ENCODE peak calls at places on chromosomes 12 and 14, in eight cellular contexts. B is activated CD4-positive, alpha-beta T cell treated with anti-CD3 and anti-CD28 coated beads, Interleukin-2, amount 50 U/mL, for 1 hour; U is NCI-H774; Q is IMR-90; V is activated T-cell treated with anti-CD3 and anti-CD28 coated beads, Interleukin-2, amount 50 U/mL, for 72 hours; Z is mesenchymal stem cell; I is AG08396; R is fibroblast of lung. H is an unnamed sample.

GRCh38 chr12:101715045-101715444 is 17.6 kb downstream of the CHPT1 start:
- DNase-seq in B (no peak), U (no peak), Q (no peak), V (no peak), Z (no peak), I (no peak), R (no peak), H (no peak)

GRCh38 chr12:52061470-52062166 is 8.2 kb upstream of the ATG101 start:
- DNase-seq in B (no peak), U (no peak), Q (no peak), V (no peak), Z (peak; percentile 54), I (no peak), R (no peak), H (no peak)

GRCh38 chr12:55733021-55733555 is 4.3 kb upstream of the CD63 start:
- DNase-seq in B (no peak), U (no peak), Q (no peak), V (no peak), Z (no peak), I (no peak), R (no peak), H (no peak)

GRCh38 chr12:78146365-78146772 is 315.7 kb downstream of the NAV3 start:
- DNase-seq in B (no peak), U (peak; percentile 65), Q (peak; percentile 62), V (no peak), Z (peak; percentile 50), I (peak; percentile 6), R (peak; percentile 47), H (peak; percentile 42)

GRCh38 chr14:45610303-45610702 is 357.3 kb upstream of the MIS18BP1 start:
- DNase-seq in B (no peak), U (peak; percentile 2), Q (no peak), V (no peak), Z (peak; percentile 52), I (no peak), R (peak; percentile 1), H (peak; percentile 3)

GRCh38 chr14:47917344-47917954 is 242.0 kb upstream of the MDGA2 start:
- DNase-seq in B (no peak), U (no peak), Q (peak; percentile 13), V (no peak), Z (peak; percentile 61), I (no peak), R (peak; percentile 25), H (peak; percentile 29)

GRCh38 chr14:77039285-77040058 is 11.0 kb upstream of the IRF2BPL start:
- DNase-seq in B (no peak), U (no peak), Q (peak; percentile 69), V (no peak), Z (peak; percentile 90), I (no peak), R (peak; percentile 68), H (no peak)

GRCh38 chr14:71231521-71232393 is 324.5 kb downstream of the PCNX1 start:
- DNase-seq in B (no peak), U (no peak), Q (no peak), V (no peak), Z (no peak), I (no peak), R (no peak), H (no peak)

GRCh38 chr14:69501362-69501964 is 16.9 kb downstream of the PLEKHD1 start:
- DNase-seq in B (no peak), U (no peak), Q (peak; percentile 15), V (no peak), Z (no peak), I (no peak), R (peak; percentile 11), H (no peak)

GRCh38 chr12:53999596-54000104 is 311 bp upstream of the HOXC9 start:
- DNase-seq in B (no peak), U (no peak), Q (peak; percentile 31), V (peak; percentile 36), Z (peak; percentile 88), I (peak; percentile 86), R (no peak), H (peak; percentile 77)

GRCh38 chr14:28612414-28612813 is 154.2 kb upstream of the FOXG1 start:
- DNase-seq in B (no peak), U (no peak), Q (no peak), V (no peak), Z (no peak), I (no peak), R (no peak), H (no peak)

GRCh38 chr14:104284107-104284592 is 145.8 kb downstream of the KIF26A start:
- DNase-seq in B (no peak), U (no peak), Q (no peak), V (no peak), Z (no peak), I (no peak), R (no peak), H (no peak)

H was measured in Caki2.